ENCODE peak calls at places on chromosomes 2 and 18, in ten cellular contexts. F is T-helper 1 cell, V is GM06990, I is skeletal muscle cell, W is nephron progenitor cell, G is iPS-NIHi11, D is HTR-8/SVneo, S is retina, B is cardiac muscle cell, X is amniotic stem cell. H is an unnamed sample.

GRCh38 chr2:141468746-141469145 is 662.1 kb downstream of the LRP1B start:
- DNase-seq in I (no peak), W (no peak), D (no peak), F (no peak), B (no peak), X (no peak), G (peak), V (no peak), S (no peak), H (no peak)

GRCh38 chr2:233811732-233812131 is 33.6 kb downstream of the MROH2A start:
- DNase-seq in D (no peak), V (no peak), B (no peak), I (no peak), S (no peak), W (no peak), F (no peak), X (no peak), G (no peak), H (no peak)

GRCh38 chr2:27627963-27628766 is 647 bp downstream of the CCDC121 start:
- DNase-seq in S (peak), F (no peak), D (peak), W (no peak), V (no peak), G (peak), I (peak), X (peak), B (peak), H (peak)

GRCh38 chr18:4181882-4182568 is 273.1 kb downstream of the DLGAP1 start:
- DNase-seq in W (no peak), F (no peak), G (peak), D (no peak), X (no peak), S (no peak), I (no peak), V (no peak), B (peak), H (no peak)

GRCh38 chr2:207087046-207087902 is 78.5 kb downstream of the KLF7 start:
- DNase-seq in I (no peak), S (no peak), F (no peak), V (no peak), X (no peak), G (no peak), B (no peak), W (no peak), D (no peak), H (no peak)

GRCh38 chr2:28136557-28136956 is 246.0 kb downstream of the BABAM2 start:
- DNase-seq in D (no peak), S (no peak), W (no peak), V (no peak), F (no peak), G (no peak), B (peak), I (no peak), X (no peak), H (no peak)

GRCh38 chr2:109199790-109200189 is 70.8 kb downstream of the SH3RF3 start:
- DNase-seq in I (no peak), V (no peak), F (no peak), W (no peak), X (no peak), B (no peak), G (no peak), D (no peak), S (no peak), H (no peak)

GRCh38 chr2:109285244-109285651 is 156.2 kb downstream of the SH3RF3 start:
- DNase-seq in B (no peak), V (no peak), I (no peak), W (no peak), D (no peak), F (no peak), S (peak), G (no peak), X (no peak), H (no peak)

GRCh38 chr18:58367425-58368140 is 261.3 kb downstream of the ALPK2 start:
- DNase-seq in B (no peak), X (no peak), I (no peak), S (no peak), D (no peak), W (no peak), G (no peak), V (no peak), F (no peak), H (no peak)

GRCh38 chr2:9003366-9003615 is 193 bp downstream of the MBOAT2 start:
- DNase-seq in G (no peak), I (no peak), D (no peak), F (no peak), V (no peak), S (peak), B (no peak), W (no peak), X (no peak), H (no peak)

GRCh38 chr18:68467966-68468365 is 246.9 kb downstream of the TMX3 start:
- DNase-seq in X (no peak), I (no peak), W (no peak), D (no peak), F (no peak), S (no peak), V (no peak), G (no peak), B (no peak), H (no peak)

GRCh38 chr18:76503595-76503994 is 8.6 kb upstream of the ZNF516 start:
- DNase-seq in B (peak), G (no peak), W (peak), F (no peak), V (no peak), S (peak), D (no peak), I (no peak), X (no peak), H (no peak)

GRCh38 chr2:232950776-232951175 is 62.3 kb downstream of the NGEF start:
- DNase-seq in G (no peak), I (no peak), F (no peak), V (no peak), S (peak), X (no peak), B (no peak), D (no peak), W (no peak), H (no peak)

GRCh38 chr2:65096948-65097347 is 33.0 kb downstream of the RAB1A start:
- DNase-seq in F (no peak), I (no peak), W (no peak), V (no peak), D (no peak), S (no peak), X (no peak), B (no peak), G (no peak), H (no peak)

GRCh38 chr2:85786865-85787264 is 33.1 kb downstream of the ATOH8 start:
- DNase-seq in X (no peak), F (no peak), S (no peak), D (no peak), W (no peak), B (no peak), G (no peak), V (no peak), I (no peak), H (no peak)

GRCh38 chr2:31810200-31810917 is 200.4 kb downstream of the MEMO1 start:
- DNase-seq in D (no peak), W (no peak), S (no peak), I (no peak), V (no peak), F (no peak), X (no peak), G (no peak), B (no peak), H (no peak)

GRCh38 chr18:3511980-3512379 is 62.0 kb downstream of the TGIF1 start:
- DNase-seq in I (peak), X (peak), F (no peak), V (no peak), W (no peak), B (no peak), D (peak), G (no peak), S (no peak), H (peak)

GRCh38 chr2:120205901-120206581 is 17.2 kb downstream of the TMEM185B start:
- DNase-seq in D (no peak), B (peak), X (no peak), S (no peak), G (peak), V (no peak), I (no peak), F (no peak), W (peak), H (no peak)

GRCh38 chr2:173446722-173447121 is 92.0 kb downstream of the CDCA7 start:
- DNase-seq in V (no peak), B (no peak), D (no peak), F (no peak), X (no peak), S (no peak), W (no peak), I (no peak), G (no peak), H (no peak)

GRCh38 chr2:59182249-59182648 is 941.1 kb upstream of the FANCL start:
- DNase-seq in X (peak), V (no peak), W (peak), S (peak), B (peak), I (no peak), D (peak), F (no peak), G (peak), H (peak)

GRCh38 chr2:144834954-144835633 is 315.2 kb upstream of the ZEB2 start:
- DNase-seq in S (peak), D (no peak), I (peak), W (no peak), B (no peak), X (no peak), G (no peak), V (no peak), F (no peak), H (no peak)

GRCh38 chr2:162073776-162074578 is at the start of gene DPP4:
- DNase-seq in B (peak), X (no peak), V (peak), S (peak), W (peak), G (peak), F (peak), D (no peak), I (no peak), H (peak)

GRCh38 chr18:54043484-54044256 is 180.8 kb downstream of the MBD2 start:
- DNase-seq in I (no peak), V (no peak), G (no peak), X (no peak), S (no peak), F (no peak), D (no peak), W (no peak), B (no peak), H (no peak)

GRCh38 chr18:7775848-7776247 is 208.7 kb downstream of the PTPRM start:
- DNase-seq in I (no peak), F (no peak), D (no peak), V (no peak), X (no peak), B (no peak), G (no peak), W (no peak), S (no peak), H (no peak)

GRCh38 chr2:223692227-223692947 is 90.2 kb upstream of the SCG2 start:
- DNase-seq in F (no peak), V (no peak), B (peak), G (peak), D (peak), X (peak), S (peak), W (peak), I (no peak), H (peak)

GRCh38 chr2:221518937-221519635 is 53.0 kb downstream of the EPHA4 start:
- DNase-seq in V (no peak), W (no peak), X (no peak), G (no peak), F (no peak), B (no peak), S (no peak), I (no peak), D (no peak), H (no peak)

GRCh38 chr2:42752299-42752698 is 11.6 kb downstream of the OXER1 start:
- DNase-seq in W (no peak), X (no peak), B (no peak), G (no peak), V (peak), F (no peak), I (no peak), S (no peak), D (no peak), H (no peak)

GRCh38 chr2:240603846-240604245 is 17.3 kb downstream of the CAPN10 start:
- DNase-seq in X (no peak), B (no peak), G (no peak), I (no peak), D (no peak), W (no peak), V (no peak), F (no peak), S (no peak), H (no peak)

GRCh38 chr2:44171018-44171417 is 2.3 kb downstream of the PPM1B start:
- DNase-seq in X (no peak), B (no peak), V (no peak), D (no peak), W (no peak), S (no peak), I (peak), F (no peak), G (no peak), H (no peak)

GRCh38 chr18:43484710-43485109 is 207.4 kb upstream of the SYT4 start:
- DNase-seq in B (no peak), I (no peak), D (no peak), F (no peak), S (no peak), V (no peak), W (no peak), X (no peak), G (no peak), H (no peak)

GRCh38 chr2:77398970-77399369 is 123.2 kb downstream of the LRRTM4 start:
- DNase-seq in V (no peak), X (no peak), B (no peak), I (no peak), F (no peak), D (no peak), W (no peak), S (no peak), G (no peak), H (no peak)

GRCh38 chr18:59232309-59233016 is 12.5 kb downstream of the GRP start:
- DNase-seq in F (no peak), V (no peak), S (no peak), X (no peak), D (no peak), W (no peak), I (no peak), B (no peak), G (peak), H (no peak)

GRCh38 chr2:28583899-28584553 is 88.2 kb downstream of the PLB1 start:
- DNase-seq in G (no peak), V (peak), W (peak), X (peak), F (no peak), S (peak), I (peak), B (no peak), D (peak), H (peak)

GRCh38 chr2:150327546-150328495 is 159.6 kb downstream of the RND3 start:
- DNase-seq in I (no peak), B (peak), G (peak), S (peak), X (no peak), F (no peak), D (no peak), V (no peak), W (no peak), H (no peak)